ENCODE peak calls at places on chromosomes 13 and 19, in eight cellular contexts. K is stimulated activated naive CD8-positive, alpha-beta T cell treated with anti-CD3 and anti-CD28 coated beads, Interleukin-15, Interleukin-2, amounts not matched to agents 100 U/mL and 50 U/mL, for 24 hours; A is tibial nerve; Z is hippocampal formation; C is Panc1; Y is ovary; L is endodermal cell; D is nephron progenitor cell. J is an unnamed sample.

GRCh38 chr19:12731337-12731736 is 3.1 kb downstream of the TRIR start:
- DNase-seq in K (no peak), A (no peak), Z (no peak), C (no peak), Y (no peak), L (no peak), D (no peak), J (no peak)

GRCh38 chr13:36069881-36070366 is 61.3 kb downstream of the DCLK1 start:
- DNase-seq in K (no peak), A (peak), Z (no peak), C (no peak), Y (peak), L (no peak), D (no peak), J (no peak)

GRCh38 chr13:48235100-48235813 is 2.3 kb downstream of the ITM2B start:
- DNase-seq in K (no peak), A (no peak), Z (no peak), C (no peak), Y (no peak), L (peak), D (peak), J (no peak)

GRCh38 chr19:46410205-46411087 is 2.9 kb downstream of the CCDC8 start:
- DNase-seq in K (no peak), A (no peak), Z (no peak), C (no peak), Y (no peak), L (no peak), D (no peak), J (no peak)

GRCh38 chr19:56567274-56568120 is at the start of gene ZNF470:
- DNase-seq in K (peak), A (peak), Z (peak), C (no peak), Y (peak), L (peak), D (peak), J (peak)

GRCh38 chr19:53823380-53824120 is 564 bp downstream of the NLRP12 start:
- DNase-seq in K (no peak), A (no peak), Z (no peak), C (no peak), Y (no peak), L (no peak), D (no peak), J (no peak)

GRCh38 chr19:35509018-35509652 is 4.3 kb downstream of the DMKN start:
- DNase-seq in K (peak), A (no peak), Z (no peak), C (no peak), Y (peak), L (peak), D (peak), J (no peak)

GRCh38 chr13:111908391-111908790 is 158.6 kb upstream of the SOX1 start:
- DNase-seq in K (no peak), A (no peak), Z (no peak), C (no peak), Y (no peak), L (peak), D (no peak), J (no peak)

GRCh38 chr13:103812966-103813365 is 746.7 kb upstream of the SLC10A2 start:
- DNase-seq in K (no peak), A (no peak), Z (no peak), C (no peak), Y (no peak), L (no peak), D (no peak), J (no peak)

GRCh38 chr13:33455291-33455690 is 169.7 kb upstream of the STARD13 start:
- DNase-seq in K (no peak), A (no peak), Z (no peak), C (no peak), Y (no peak), L (no peak), D (no peak), J (no peak)

GRCh38 chr13:26255717-26256277 is 1.9 kb downstream of the CDK8 start:
- DNase-seq in K (no peak), A (no peak), Z (no peak), C (no peak), Y (no peak), L (no peak), D (no peak), J (no peak)